ENCODE peak calls at places on chromosomes 4 and X, in six cellular contexts. C is left ventricle myocardium inferior, Q is cardiac muscle cell, B is AG09309, Y is bronchial epithelial cell, W is PC-3. U is an unnamed sample.

GRCh38 chr4:181289203-181289602 is 954.0 kb upstream of the TENM3 start:
- DNase-seq in C (no peak), Y (no peak), Q (peak), B (no peak), W (no peak), U (no peak)

GRCh38 chrX:132505116-132505515 is 16.3 kb upstream of the MBNL3 start:
- DNase-seq in W (no peak), C (no peak), Q (no peak), Y (no peak), B (peak), U (no peak)

GRCh38 chr4:53863163-53863562 is 201.2 kb downstream of the CHIC2 start:
- DNase-seq in Y (no peak), C (peak), Q (peak), B (no peak), W (no peak), U (no peak)

GRCh38 chr4:52780206-52780605 is 29.0 kb upstream of the ERVMER34-1 start:
- DNase-seq in B (peak), Q (no peak), W (peak), C (peak), Y (peak), U (no peak)

GRCh38 chr4:7944568-7945220 is 5.0 kb upstream of the AFAP1 start:
- DNase-seq in C (no peak), B (no peak), Q (no peak), Y (no peak), W (no peak), U (no peak)

GRCh38 chr4:22502895-22503814 is 12.7 kb downstream of the ADGRA3 start:
- DNase-seq in W (peak), Y (peak), B (no peak), C (no peak), Q (no peak), U (no peak)

GRCh38 chrX:45198301-45198700 is 2.4 kb downstream of the DIPK2B start:
- DNase-seq in W (no peak), Y (no peak), Q (no peak), C (no peak), B (no peak), U (no peak)

GRCh38 chr4:122045533-122045932 is 93.7 kb upstream of the TRPC3 start:
- DNase-seq in W (peak), C (no peak), Y (peak), Q (peak), B (peak), U (peak)

GRCh38 chrX:5681159-5681558 is 547.5 kb downstream of the NLGN4X start:
- DNase-seq in Y (peak), C (no peak), B (no peak), Q (no peak), W (peak), U (no peak)

GRCh38 chr4:104491396-104491821 is 3.3 kb downstream of the CXXC4 start:
- DNase-seq in B (no peak), W (no peak), Y (no peak), Q (peak), C (peak), U (no peak)

GRCh38 chr4:89868999-89869589 is 25.6 kb upstream of the MMRN1 start:
- DNase-seq in W (peak), B (no peak), C (no peak), Y (peak), Q (no peak), U (no peak)
- TF ChIP-seq CTCF in W (peak), B (peak), C (peak), Y (peak), Q (peak), U (peak)

GRCh38 chrX:55924574-55924973 is 207.0 kb downstream of the RRAGB start:
- DNase-seq in C (no peak), B (no peak), Q (no peak), Y (no peak), W (no peak), U (no peak)

DNA sequence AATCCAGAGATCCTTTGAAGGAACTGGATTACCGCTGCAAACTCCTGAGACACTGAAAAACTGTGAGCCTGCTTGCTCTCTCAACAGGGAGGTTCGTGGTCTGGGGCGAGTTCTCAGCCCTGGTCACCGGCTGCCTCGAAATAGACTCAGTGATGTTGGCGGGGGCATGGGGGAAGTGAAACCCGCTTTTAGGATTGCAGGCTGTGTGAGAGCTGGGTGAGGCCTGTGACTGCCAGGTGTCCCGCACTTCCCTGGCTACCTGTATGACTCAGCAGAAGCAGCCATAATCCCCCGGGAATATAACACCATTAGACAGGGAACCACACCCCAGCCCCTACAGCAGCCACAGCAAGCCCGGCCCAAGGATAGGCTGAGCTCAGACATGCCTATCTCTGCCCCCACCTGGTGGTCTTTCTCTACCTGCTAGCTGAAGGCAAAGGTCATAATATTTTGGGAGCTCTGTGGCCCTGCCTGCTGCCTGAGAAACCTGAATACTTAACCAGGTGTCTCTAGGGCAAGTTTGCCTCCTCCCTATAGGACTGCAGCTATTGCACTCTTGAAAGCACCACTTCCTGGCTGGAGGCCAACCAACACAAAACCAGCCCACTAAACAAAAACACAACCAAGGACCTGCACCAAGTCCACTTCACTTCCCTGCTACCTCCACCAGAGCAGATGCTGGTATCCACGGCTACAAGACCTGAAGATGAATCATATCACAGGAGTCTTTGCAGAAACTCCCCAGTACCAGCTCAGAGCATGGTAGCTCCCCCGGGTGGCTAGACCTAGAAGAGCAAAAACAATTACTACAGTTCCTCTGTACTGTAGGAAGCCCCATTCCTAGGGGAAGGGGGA is 202.0 kb downstream of the RRAGB start:
- DNase-seq in C (no peak), B (no peak), W (peak), Y (no peak), Q (no peak), U (no peak)
- TF ChIP-seq CTCF in C (no peak), B (no peak), W (no peak), Y (no peak), Q (no peak), U (no peak)

GRCh38 chr4:48557478-48557877 is 67.4 kb downstream of the ZAR1 start:
- DNase-seq in B (no peak), W (peak), Q (no peak), C (no peak), Y (peak), U (no peak)
- TF ChIP-seq CTCF in B (peak), W (peak), Q (peak), C (peak), Y (peak), U (peak)

GRCh38 chr4:77728420-77728819 is 90.7 kb downstream of the CNOT6L start:
- DNase-seq in Y (no peak), Q (no peak), W (no peak), C (no peak), B (no peak), U (no peak)
- TF ChIP-seq CTCF in Y (peak), Q (no peak), W (peak), C (no peak), B (no peak), U (no peak)

U was measured in osteocyte.